ENCODE peak calls at places on chromosomes 7 and 10, in four cellular contexts. U is IMR-90, M is H1, R is H9. V is an unnamed sample.

GRCh38 chr10:89515031-89515841 is 20.2 kb downstream of the SLC16A12 start:
- DNase-seq in U (peak; percentile 100), M (no peak), R (no peak), V (peak; percentile 8)

GRCh38 chr10:97827778-97828291 is 21.8 kb upstream of the GOLGA7B start:
- DNase-seq in U (no peak), M (no peak), R (no peak), V (no peak)

GRCh38 chr7:135856356-135857144 is 107.9 kb upstream of the FAM180A start:
- DNase-seq in U (peak; percentile 69), M (no peak), R (no peak), V (peak; percentile 17)

GRCh38 chr7:157699357-157700013 is 362.7 kb downstream of the DNAJB6 start:
- DNase-seq in U (no peak), M (no peak), R (no peak), V (no peak)

GRCh38 chr7:84678841-84679240 is 484.3 kb upstream of the SEMA3A start:
- DNase-seq in U (no peak), M (no peak), R (no peak), V (no peak)

GRCh38 chr7:1535100-1535458 is 4.6 kb downstream of the MAFK start:
- DNase-seq in U (no peak), M (no peak), R (no peak), V (no peak)

GRCh38 chr10:85558533-85558932 is 808.1 kb downstream of the GRID1 start:
- DNase-seq in U (no peak), M (no peak), R (no peak), V (no peak)

GRCh38 chr7:4830176-4830575 is 31.7 kb downstream of the PAPOLB start:
- DNase-seq in U (peak; percentile 57), M (peak; percentile 73), R (peak; percentile 88), V (peak; percentile 93)

GRCh38 chr7:522071-522937 is 2.7 kb upstream of the PDGFA start:
- DNase-seq in U (peak; percentile 32), M (no peak), R (no peak), V (peak; percentile 51)

GRCh38 chr7:17058568-17058967 is 176.8 kb upstream of the AGR3 start:
- DNase-seq in U (peak; percentile 55), M (no peak), R (no peak), V (no peak)

GRCh38 chr7:37289781-37290180 is 158.9 kb downstream of the ELMO1 start:
- DNase-seq in U (no peak), M (no peak), R (no peak), V (no peak)

GRCh38 chr7:37284805-37285211 is 163.9 kb downstream of the ELMO1 start:
- DNase-seq in U (no peak), M (peak; percentile 23), R (peak; percentile 73), V (peak; percentile 78)

GRCh38 chr7:37289347-37289746 is 159.3 kb downstream of the ELMO1 start:
- DNase-seq in U (no peak), M (no peak), R (no peak), V (no peak)

GRCh38 chr7:37285701-37286475 is 162.8 kb downstream of the ELMO1 start:
- DNase-seq in U (no peak), M (no peak), R (no peak), V (peak; percentile 81)

GRCh38 chr7:37287093-37287492 is 161.6 kb downstream of the ELMO1 start:
- DNase-seq in U (no peak), M (no peak), R (no peak), V (no peak)
- H4K5ac ChIP-seq in U (no peak overlapping the region), M (no peak overlapping the region), R (no peak overlapping the region), V (no peak overlapping the region)

GRCh38 chr10:77640167-77640566 is 2.6 kb upstream of the KCNMA1 start:
- DNase-seq in U (no peak), M (no peak), R (no peak), V (no peak)
- H3K4me1 ChIP-seq in U (peaks cover 4% of the 10 kb centered on the region), M (peaks cover 8% of the 10 kb centered on the region), R (no peaks in the 10 kb centered on the region), V (no peaks in the 10 kb centered on the region)

DNA sequence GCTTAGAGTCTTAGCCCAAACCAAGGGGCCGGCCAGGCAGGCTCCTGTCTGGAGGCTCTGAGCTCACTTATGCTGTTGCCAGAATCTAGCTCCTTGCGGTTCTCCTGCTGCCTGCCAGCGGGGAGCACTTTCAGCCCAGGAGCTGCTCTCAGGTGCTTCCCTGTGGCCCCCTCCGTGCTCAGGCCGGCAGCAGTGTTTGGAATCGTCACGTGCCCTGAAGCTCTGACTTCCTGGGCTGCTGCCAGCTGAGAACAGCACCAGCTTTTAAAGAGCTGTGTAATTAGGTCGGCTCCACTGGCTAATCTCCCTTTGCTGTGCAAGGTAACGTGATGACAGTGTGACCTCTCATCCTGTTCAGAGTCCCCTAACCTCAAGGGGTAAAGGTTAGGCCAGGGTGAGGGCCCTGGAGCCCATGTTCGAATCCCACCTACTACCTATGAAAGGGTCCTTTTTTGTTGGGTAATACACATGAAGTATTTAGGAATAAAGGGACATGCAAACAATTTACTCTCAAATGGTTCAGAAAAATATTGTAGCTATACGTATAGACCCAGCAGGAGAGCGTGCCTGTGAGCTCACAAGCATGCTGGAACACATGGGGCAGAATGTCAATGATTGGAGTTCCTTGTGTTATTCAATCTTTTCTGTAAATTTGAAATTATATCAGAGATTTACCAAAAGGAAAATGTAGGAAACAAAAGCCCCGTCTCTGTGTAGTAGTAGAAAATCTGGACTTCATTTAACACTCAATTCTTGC is 16.6 kb downstream of the ZNF862 start:
- DNase-seq in U (peak; percentile 51), M (no peak), R (peak; percentile 83), V (peak; percentile 84)
- H4K5ac ChIP-seq in U (no peak overlapping the region), M (peak overlapping the region; percentile 38), R (no peak overlapping the region), V (no peak overlapping the region)

DNA sequence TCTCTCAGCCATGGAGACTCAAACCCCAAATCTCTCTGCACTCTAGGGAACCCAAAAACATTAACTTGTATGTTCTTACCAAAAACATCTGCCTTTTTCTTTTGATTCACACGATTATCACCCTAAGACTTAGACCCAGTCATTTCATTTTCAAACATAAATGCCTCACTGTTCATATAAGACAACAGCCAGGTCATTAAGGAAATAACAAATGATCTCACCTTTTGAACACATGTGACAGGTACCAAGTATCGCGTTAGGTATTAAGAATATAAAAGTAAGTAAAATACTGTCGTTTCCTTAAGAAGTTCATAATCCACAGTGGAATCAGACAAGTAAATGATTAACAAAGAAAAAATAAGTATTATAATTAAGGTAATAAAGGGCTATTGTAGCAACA is 8.8 kb downstream of the TM9SF3 start:
- DNase-seq in U (no peak), M (no peak), R (no peak), V (no peak)
- H3K4me1 ChIP-seq in U (peaks cover 5% of the 10 kb centered on the region), M (peaks cover 2% of the 10 kb centered on the region), R (no peaks in the 10 kb centered on the region), V (no peaks in the 10 kb centered on the region)